ENCODE peak calls at places on chromosomes 2 and 18, in ten cellular contexts. X is AG04450, D is brain microvascular endothelial cell, P is thyroid gland, H is IMR-90, Q is fibroblast of lung, Z is fibroblast of pulmonary artery, F is astrocyte of the spinal cord, A is OCI-LY7, N is Caco-2. V is an unnamed sample.

GRCh38 chr2:43098065-43098464 is 128.3 kb downstream of the ZFP36L2 start:
- DNase-seq in Q (no peak), P (no peak), N (no peak), X (no peak), F (no peak), D (no peak), Z (no peak), H (no peak), A (no peak), V (no peak)

GRCh38 chr2:39837856-39838453 is 58.9 kb upstream of the THUMPD2 start:
- DNase-seq in A (peak; percentile 78), Q (peak; percentile 40), D (peak; percentile 53), P (no peak), N (peak; percentile 48), Z (peak; percentile 64), F (peak; percentile 38), H (peak; percentile 42), X (peak; percentile 11), V (peak; percentile 51)

GRCh38 chr2:37449686-37450392 is 105.4 kb downstream of the QPCT start:
- DNase-seq in X (no peak), F (peak; percentile 54), Z (peak; percentile 59), A (no peak), H (peak; percentile 54), N (no peak), D (peak; percentile 47), Q (peak; percentile 91), P (no peak), V (peak; percentile 33)

GRCh38 chr18:46810481-46811000 is 53.7 kb upstream of the ST8SIA5 start:
- DNase-seq in H (no peak), D (no peak), A (no peak), P (no peak), F (no peak), Z (no peak), N (no peak), X (no peak), Q (no peak), V (no peak)

GRCh38 chr2:222909276-222909675 is 48.4 kb downstream of the ACSL3 start:
- DNase-seq in H (no peak), F (no peak), D (no peak), P (no peak), A (no peak), N (no peak), Z (no peak), X (no peak), Q (no peak), V (no peak)

GRCh38 chr2:236776695-236777251 is 207.1 kb downstream of the ACKR3 start:
- DNase-seq in H (peak; percentile 35), F (peak; percentile 93), A (no peak), Q (peak; percentile 95), Z (peak; percentile 57), N (no peak), X (no peak), P (no peak), D (peak; percentile 89), V (peak; percentile 96)

GRCh38 chr2:239535413-239535790 is 134.6 kb upstream of the HDAC4 start:
- DNase-seq in X (no peak), Q (no peak), A (no peak), H (no peak), N (no peak), Z (no peak), D (no peak), P (no peak), F (no peak), V (no peak)

GRCh38 chr2:191864623-191865521 is 18.0 kb upstream of the CAVIN2 start:
- DNase-seq in H (peak; percentile 53), F (peak; percentile 11), A (no peak), P (no peak), D (peak; percentile 66), Q (peak; percentile 67), X (no peak), Z (peak; percentile 54), N (no peak), V (peak; percentile 60)

GRCh38 chr2:33496150-33496549 is 19.7 kb downstream of the RASGRP3 start:
- DNase-seq in F (peak; percentile 25), N (no peak), A (no peak), D (peak; percentile 37), X (no peak), Q (peak; percentile 86), H (peak; percentile 77), P (no peak), Z (no peak), V (peak; percentile 50)

GRCh38 chr2:9982891-9983290 is 31.4 kb downstream of the GRHL1 start:
- DNase-seq in Z (no peak), P (no peak), D (no peak), N (no peak), A (no peak), F (no peak), X (no peak), H (no peak), Q (no peak), V (no peak)

GRCh38 chr2:9136997-9137819 is 69.4 kb upstream of the ASAP2 start:
- DNase-seq in P (no peak), D (no peak), F (no peak), Q (no peak), Z (no peak), A (no peak), N (no peak), X (no peak), H (no peak), V (no peak)

GRCh38 chr2:95174031-95174430 is 8.4 kb downstream of the ZNF2 start:
- DNase-seq in A (no peak), P (no peak), N (no peak), F (no peak), D (no peak), H (peak; percentile 25), Z (no peak), X (no peak), Q (no peak), V (no peak)

GRCh38 chr2:101112772-101113157 is 38.4 kb downstream of the TBC1D8 start:
- DNase-seq in F (no peak), H (no peak), N (no peak), D (no peak), P (peak; percentile 33), Z (no peak), A (no peak), X (no peak), Q (no peak), V (no peak)

GRCh38 chr2:196718796-196719564 is 79.5 kb downstream of the CCDC150 start:
- DNase-seq in X (peak; percentile 44), F (peak; percentile 85), P (peak; percentile 4), A (no peak), N (no peak), D (peak; percentile 48), Z (peak; percentile 69), H (peak; percentile 75), Q (peak; percentile 77), V (peak; percentile 90)

DNA sequence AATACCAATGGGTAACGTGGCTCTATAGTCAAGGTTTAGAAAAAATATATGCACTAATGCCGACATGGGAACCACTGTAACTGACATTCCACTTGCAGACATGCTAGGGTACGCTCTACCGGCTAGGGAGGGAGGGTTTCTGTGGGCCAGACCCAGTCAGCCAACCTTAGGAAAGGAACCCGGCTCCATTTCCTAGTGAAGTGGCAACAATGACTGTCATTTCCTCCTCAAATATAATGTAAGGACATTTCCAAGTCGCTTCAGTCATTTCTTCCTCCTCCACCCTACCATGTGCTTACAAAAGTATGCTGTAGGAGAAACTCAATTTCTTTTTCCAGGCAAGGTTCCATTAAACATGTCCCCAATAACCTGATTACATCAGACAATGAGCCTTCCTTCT is 64.4 kb upstream of the PSMD14 start:
- DNase-seq in H (no peak), D (no peak), A (peak; percentile 40), N (no peak), P (no peak), Q (no peak), F (no peak), X (no peak), Z (no peak), V (no peak)
- H3K4me3 ChIP-seq in H (no peak overlapping the region), D (no peak overlapping the region), A (peak overlapping the region; percentile 73), N (peak overlapping the region; percentile 50), P (no peak overlapping the region), Q (no peak overlapping the region), F (no peak overlapping the region), X (no peak overlapping the region), Z (no peak overlapping the region), V (no peak overlapping the region)

DNA sequence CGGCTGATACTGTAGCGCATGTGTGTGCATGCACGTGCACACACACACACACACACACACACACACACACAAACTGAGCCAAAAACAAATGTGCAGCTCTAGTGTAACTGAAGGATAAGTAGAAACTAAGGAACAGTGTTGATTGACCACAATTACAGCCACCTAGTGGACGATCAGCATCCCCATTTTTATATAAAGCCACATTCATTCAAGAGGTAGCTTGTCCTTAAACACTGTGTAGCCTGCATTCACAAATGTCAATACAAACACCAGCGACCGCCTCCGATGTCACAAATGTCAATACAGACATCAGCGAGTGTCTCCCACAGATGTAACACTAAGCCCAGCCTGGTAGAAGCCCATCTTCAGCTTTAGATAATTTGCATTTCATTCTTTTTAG is 167.4 kb downstream of the PTGR3 start:
- DNase-seq in P (no peak), X (no peak), N (no peak), Z (peak; percentile 46), F (peak; percentile 41), A (peak; percentile 6), D (peak; percentile 17), H (peak; percentile 50), Q (peak; percentile 18), V (peak; percentile 53)
- TF ChIP-seq CTCF in P (no peak), X (peak; percentile 61), N (no peak), Z (peak; percentile 46), F (peak; percentile 53), A (peak; percentile 55), D (peak; percentile 68), H (peak; percentile 42), Q (peak; percentile 28), V (peak; percentile 52)

GRCh38 chr18:5574843-5575242 is 31.0 kb upstream of the EPB41L3 start:
- DNase-seq in Z (no peak), N (no peak), A (no peak), Q (no peak), X (no peak), P (no peak), F (no peak), H (no peak), D (no peak), V (no peak)
- H3K4me3 ChIP-seq in Z (no peak overlapping the region), N (no peak overlapping the region), A (no peak overlapping the region), Q (no peak overlapping the region), X (no peak overlapping the region), P (no peak overlapping the region), F (no peak overlapping the region), H (no peak overlapping the region), D (no peak overlapping the region), V (no peak overlapping the region)

GRCh38 chr2:108594132-108594981 is 60.1 kb downstream of the LIMS1 start:
- DNase-seq in F (peak; percentile 95), D (peak; percentile 88), Z (peak; percentile 91), H (peak; percentile 93), Q (peak; percentile 98), A (no peak), P (no peak), X (no peak), N (no peak), V (peak; percentile 88)

GRCh38 chr2:108589786-108590185 is 55.5 kb downstream of the LIMS1 start:
- DNase-seq in H (no peak), D (no peak), Q (peak; percentile 47), N (no peak), F (no peak), Z (no peak), X (no peak), A (no peak), P (no peak), V (no peak)

GRCh38 chr2:108591163-108591562 is 56.9 kb downstream of the LIMS1 start:
- DNase-seq in Q (no peak), F (no peak), A (no peak), H (no peak), X (no peak), Z (no peak), N (no peak), P (no peak), D (no peak), V (no peak)

GRCh38 chr2:108594982-108595464 is 60.8 kb downstream of the LIMS1 start:
- DNase-seq in D (peak; percentile 96), N (no peak), F (peak; percentile 98), X (peak; percentile 88), H (peak; percentile 96), A (no peak), P (no peak), Q (peak; percentile 100), Z (peak; percentile 92), V (peak; percentile 77)

GRCh38 chr2:108593547-108594098 is 59.4 kb downstream of the LIMS1 start:
- DNase-seq in N (no peak), D (peak; percentile 72), H (peak; percentile 88), X (no peak), Q (peak; percentile 97), P (no peak), A (no peak), Z (peak; percentile 83), F (peak; percentile 96), V (peak; percentile 94)
- TF ChIP-seq CTCF in N (no peak), D (peak; percentile 2), H (peak; percentile 7), X (peak; percentile 26), Q (no peak), P (no peak), A (peak; percentile 41), Z (peak; percentile 17), F (no peak), V (peak; percentile 14)

V was measured in fibroblast of the aortic adventitia.